ENCODE peak calls at places on chromosomes 3 and 15, in ten cellular contexts. C, R, K, F, W, A, X, I, D and G are unnamed samples.

GRCh38 chr3:109050591-109051167 is 67.3 kb downstream of the MORC1 start:
- DNase-seq in F (no peak), D (peak), K (no peak), X (no peak), W (peak), A (no peak), R (no peak), I (no peak), C (peak), G (no peak)

GRCh38 chr3:100681496-100681895 is 27.8 kb upstream of the TFG start:
- DNase-seq in W (no peak), C (no peak), A (no peak), K (no peak), I (no peak), D (no peak), R (no peak), X (no peak), F (no peak), G (no peak)

GRCh38 chr3:105957722-105958121 is 88.9 kb upstream of the CBLB start:
- DNase-seq in C (peak), X (no peak), I (no peak), K (no peak), R (no peak), W (no peak), F (no peak), A (no peak), D (no peak), G (no peak)

GRCh38 chr15:57216288-57216687 is 160.0 kb upstream of the CGNL1 start:
- DNase-seq in D (no peak), C (peak), F (no peak), W (peak), K (no peak), X (no peak), A (no peak), R (no peak), I (no peak), G (no peak)

GRCh38 chr3:23402728-23403505 is 199.8 kb downstream of the UBE2E2 start:
- DNase-seq in F (no peak), I (no peak), D (peak), X (no peak), K (no peak), A (no peak), R (no peak), C (no peak), W (no peak), G (no peak)

GRCh38 chr3:59064276-59064675 is 14.5 kb upstream of the CFAP20DC start:
- DNase-seq in K (no peak), C (no peak), W (no peak), I (no peak), F (no peak), R (no peak), D (no peak), X (no peak), A (no peak), G (no peak)

GRCh38 chr3:171673951-171674350 is 136.3 kb downstream of the PLD1 start:
- DNase-seq in R (no peak), X (no peak), K (no peak), A (no peak), C (no peak), W (no peak), I (no peak), D (no peak), F (no peak), G (no peak)

GRCh38 chr15:20356444-20357138 is 185.0 kb downstream of the GOLGA6L6 start:
- DNase-seq in C (peak), X (peak), K (peak), A (no peak), R (peak), I (peak), W (peak), D (peak), F (peak), G (no peak)

GRCh38 chr15:74327756-74328155 is 39.7 kb downstream of the CYP11A1 start:
- DNase-seq in A (no peak), F (no peak), I (no peak), X (no peak), D (no peak), C (no peak), K (no peak), W (no peak), R (no peak), G (no peak)

GRCh38 chr15:84905016-84905916 is 20.8 kb downstream of the SLC28A1 start:
- DNase-seq in W (no peak), F (no peak), X (no peak), D (no peak), A (no peak), R (no peak), C (no peak), I (no peak), K (no peak), G (no peak)